ENCODE peak calls at places on chromosome 16, in five cellular contexts. I, E, J, C and H are unnamed samples. For H3K4me1, the result is how much of the 10 kb centered on the place peaks cover.

GRCh38 chr16:62638964-62639861 is 603.0 kb upstream of the CDH8 start:
- ATAC-seq in E (no peak), C (no peak), J (no peak), I (no peak), H (no peak)

GRCh38 chr16:2471016-2471652 is at the start of gene NTN3:
- ATAC-seq in C (no peak), I (no peak), E (peak), J (peak), H (no peak)

GRCh38 chr16:4733747-4734062 is 366 bp downstream of the ANKS3 start:
- ATAC-seq in I (no peak), E (peak), J (peak), C (peak), H (peak)

GRCh38 chr16:68003031-68003430 is 3.7 kb upstream of the DPEP2 start:
- ATAC-seq in C (no peak), I (no peak), J (no peak), E (no peak), H (no peak)

GRCh38 chr16:68070811-68071546 is 14.2 kb upstream of the NFATC3 start:
- ATAC-seq in E (no peak), I (no peak), J (no peak), C (no peak), H (no peak)

GRCh38 chr16:3142770-3143169 is 7.9 kb downstream of the ZNF213 start:
- ATAC-seq in I (no peak), E (no peak), J (no peak), C (no peak), H (no peak)

GRCh38 chr16:87492241-87492635 is 586 bp downstream of the ZCCHC14 start:
- ATAC-seq in J (no peak), I (no peak), E (no peak), C (no peak), H (no peak)

GRCh38 chr16:50265260-50265659 is 1.1 kb upstream of the ADCY7 start:
- ATAC-seq in E (peak), C (peak), I (no peak), J (peak), H (no peak)

GRCh38 chr16:53518550-53519416 is 15.8 kb upstream of the AKTIP start:
- ATAC-seq in I (peak), C (no peak), E (no peak), J (no peak), H (peak)

GRCh38 chr16:81606039-81606438 is 161.4 kb downstream of the CMIP start:
- ATAC-seq in I (no peak), E (no peak), J (no peak), C (no peak), H (no peak)

GRCh38 chr16:79272141-79272577 is 328.4 kb downstream of the MAF start:
- ATAC-seq in I (no peak), J (no peak), E (no peak), C (no peak), H (no peak)

GRCh38 chr16:31329671-31330552 is 25.1 kb upstream of the ITGAX start:
- ATAC-seq in C (no peak), I (no peak), E (peak), J (no peak), H (no peak)

GRCh38 chr16:81848306-81848853 is 69.3 kb downstream of the PLCG2 start:
- ATAC-seq in C (no peak), J (no peak), I (no peak), E (no peak), H (no peak)

GRCh38 chr16:11073407-11073806 is 129.0 kb downstream of the CLEC16A start:
- ATAC-seq in E (no peak), I (no peak), C (no peak), J (peak), H (no peak)

GRCh38 chr16:11880047-11880446 is 28.7 kb upstream of the RSL1D1 start:
- ATAC-seq in J (peak), E (no peak), C (peak), I (no peak), H (no peak)

GRCh38 chr16:68072038-68072695 is 13.0 kb upstream of the NFATC3 start:
- ATAC-seq in I (no peak), C (peak), J (no peak), E (no peak), H (peak)

GRCh38 chr16:23768581-23768980 is 13.8 kb downstream of the CHP2 start:
- ATAC-seq in C (no peak), E (no peak), I (no peak), J (no peak), H (no peak)

GRCh38 chr16:85955566-85955965 is 56.6 kb downstream of the IRF8 start:
- ATAC-seq in I (no peak), E (no peak), C (no peak), J (no peak), H (no peak)

GRCh38 chr16:30488764-30489595 is 16.4 kb downstream of the ITGAL start:
- ATAC-seq in I (peak), E (peak), J (no peak), C (no peak), H (no peak)

GRCh38 chr16:75810342-75810741 is 84.1 kb upstream of the CPHXL start:
- ATAC-seq in I (peak), J (no peak), C (no peak), E (no peak), H (no peak)

GRCh38 chr16:84600343-84601229 is 17.3 kb downstream of the COTL1 start:
- ATAC-seq in J (peak), I (peak), C (no peak), E (no peak), H (no peak)

GRCh38 chr16:85844786-85845185 is 45.3 kb downstream of the COX4I1 start:
- ATAC-seq in I (no peak), J (no peak), E (no peak), C (no peak), H (no peak)

GRCh38 chr16:60181542-60181941 is 1447.4 kb upstream of the GOT2 start:
- ATAC-seq in J (no peak), I (no peak), C (no peak), E (no peak), H (no peak)

GRCh38 chr16:88069397-88070168 is 118.3 kb downstream of the BANP start:
- ATAC-seq in E (peak), C (no peak), J (no peak), I (no peak), H (no peak)

GRCh38 chr16:2785101-2785991 is 2.0 kb downstream of the PRSS33 start:
- ATAC-seq in J (no peak), I (no peak), E (peak), C (peak), H (peak)

GRCh38 chr16:3180445-3180878 is 7.5 kb upstream of the OR1F1 start:
- ATAC-seq in I (no peak), J (peak), C (no peak), E (peak), H (no peak)

GRCh38 chr16:72467157-72467759 is 295.3 kb upstream of the PMFBP1 start:
- ATAC-seq in C (peak), J (no peak), I (no peak), E (peak), H (no peak)
- TF ChIP-seq POLR2AphosphoS5 in C (no peak), J (no peak), I (no peak), E (no peak), H (no peak)

DNA sequence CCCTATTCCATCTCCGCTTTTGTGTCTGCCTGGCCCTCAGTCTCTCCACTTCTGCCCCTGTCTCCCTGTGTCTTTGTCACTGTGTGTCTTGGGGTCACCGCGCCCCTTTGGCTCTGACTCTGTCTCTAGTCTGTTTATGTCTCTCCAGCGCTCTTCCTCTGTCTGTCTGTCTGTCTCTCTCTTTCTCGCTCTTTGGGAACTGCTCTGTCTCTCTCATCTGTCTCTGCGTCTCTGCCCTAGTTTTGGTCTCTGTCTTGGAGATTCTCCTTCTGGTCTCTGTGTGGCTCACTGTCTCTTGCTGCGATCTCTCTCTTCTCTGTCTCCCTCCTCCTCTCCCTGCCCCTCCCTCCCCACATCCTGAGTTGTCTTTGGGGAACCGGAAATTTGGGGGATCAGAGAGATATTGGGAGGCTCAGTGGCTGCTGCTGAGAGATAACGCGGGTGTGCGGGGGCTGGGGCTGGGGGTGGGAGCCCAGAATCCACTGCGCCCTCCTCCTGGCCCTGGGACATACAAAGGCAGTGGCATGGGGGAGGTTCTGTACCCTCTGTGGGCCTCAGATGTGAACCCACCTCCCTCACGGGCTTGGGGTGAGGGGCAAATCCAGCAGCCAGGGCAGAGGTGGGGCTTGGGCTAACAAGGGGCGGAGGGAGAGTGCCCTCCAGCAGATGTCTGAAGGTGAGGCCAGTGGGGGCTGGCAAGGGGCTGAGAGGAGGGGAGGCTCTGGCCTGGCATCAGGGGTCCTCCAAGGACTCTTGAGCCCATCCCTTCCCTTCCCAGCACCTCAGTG is 24.4 kb downstream of the LAT start:
- ATAC-seq in I (peak), J (no peak), C (no peak), E (no peak), H (no peak)
- H3K4me1 ChIP-seq in I (under half), J (under half), C (under half), E (under half), H (under half)

DNA sequence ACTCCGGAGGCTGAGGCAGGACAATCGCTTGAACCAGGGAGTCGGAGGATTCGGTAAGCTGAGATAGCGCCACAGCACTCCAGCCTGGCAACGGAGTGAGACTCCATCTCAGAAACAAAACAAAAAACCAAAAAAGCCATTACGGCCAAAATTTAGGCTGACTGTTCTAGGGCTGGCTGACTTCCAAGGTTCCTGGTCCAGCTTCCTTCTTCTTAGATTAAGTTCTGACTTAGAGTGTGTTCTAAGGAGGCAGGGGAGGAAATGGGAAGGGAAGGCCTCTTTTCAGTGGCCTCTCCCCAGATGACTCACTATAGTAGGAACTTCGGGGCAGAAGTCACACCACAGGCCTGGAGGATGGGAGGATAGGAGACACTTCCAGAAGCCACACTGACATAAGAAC is 27.7 kb upstream of the CLEC18B start:
- ATAC-seq in E (no peak), I (peak), C (peak), J (peak), H (peak)
- TF ChIP-seq POLR2AphosphoS5 in E (no peak), I (no peak), C (no peak), J (no peak), H (peak)

DNA sequence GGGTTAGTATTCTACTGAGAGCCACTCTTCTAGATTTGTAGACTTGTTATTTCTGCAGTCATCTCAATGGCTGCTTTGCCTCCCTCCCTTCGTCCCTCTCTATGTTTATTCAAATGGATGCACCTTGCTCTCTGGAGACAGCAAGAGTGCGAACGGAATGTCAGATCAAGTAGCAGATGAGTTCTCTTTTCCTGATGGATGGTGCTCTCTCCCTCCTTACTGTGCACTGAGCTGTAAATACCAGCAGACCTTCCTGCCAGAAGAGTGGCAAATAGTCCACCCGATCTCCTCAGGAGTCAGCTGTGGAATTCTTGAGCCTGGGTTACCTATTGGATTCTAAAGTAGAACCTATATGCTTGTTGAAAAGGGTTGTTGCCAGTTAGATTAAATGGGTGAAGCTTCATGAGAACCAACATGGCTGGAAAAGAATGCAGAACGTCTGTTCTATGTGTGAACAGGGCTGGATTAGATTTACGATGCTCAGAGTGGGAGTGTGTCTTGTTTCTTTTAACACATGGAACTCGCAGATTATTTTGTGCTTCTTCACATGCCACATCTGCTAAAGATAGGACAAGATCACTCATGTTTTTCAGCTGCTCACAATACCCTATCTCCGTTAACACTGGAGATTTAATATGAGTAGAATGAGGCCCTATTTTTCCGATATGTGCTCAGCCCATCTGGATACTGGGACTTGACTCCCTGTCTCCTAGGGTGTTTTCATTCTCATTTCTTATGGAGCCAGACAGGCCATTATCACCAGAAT is 6.1 kb downstream of the GNAO1 start:
- ATAC-seq in C (no peak), I (no peak), E (no peak), J (no peak), H (no peak)
- H3K4me1 ChIP-seq in C (under half), I (under half), E (half or more), J (under half), H (under half)

DNA sequence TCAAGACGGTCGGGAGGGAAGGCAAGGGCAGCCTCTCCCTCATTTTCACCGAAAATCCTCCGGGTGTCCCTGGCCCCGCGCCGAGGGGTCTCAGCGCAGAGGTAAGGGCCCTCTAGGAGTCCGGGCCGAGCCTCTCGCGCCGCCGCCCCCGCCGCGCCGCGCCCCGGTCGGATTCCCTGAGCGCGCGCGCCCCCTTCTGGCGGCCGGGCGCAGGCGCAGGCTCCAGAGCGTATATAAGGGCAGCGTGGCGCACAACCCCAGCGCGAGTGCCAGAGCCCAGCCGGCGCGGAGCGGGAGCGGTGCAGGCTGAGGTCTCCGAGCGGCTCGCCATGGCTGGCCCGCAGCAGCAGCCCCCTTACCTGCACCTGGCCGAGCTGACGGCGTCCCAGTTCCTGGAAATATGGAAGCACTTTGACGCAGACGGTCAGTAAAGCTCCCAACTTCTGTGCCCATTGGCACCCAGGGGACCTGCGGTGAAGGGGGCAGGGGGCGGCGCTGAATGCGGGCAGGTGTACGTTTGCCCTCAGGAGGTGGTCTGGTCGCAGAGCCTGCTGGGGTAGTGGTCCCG is at the start of gene CALB2:
- ATAC-seq in E (peak), I (peak), J (peak), C (peak), H (peak)
- TF ChIP-seq POLR2AphosphoS5 in E (no peak), I (no peak), J (no peak), C (peak), H (no peak)

GRCh38 chr16:74030000-74030399 is 266.6 kb upstream of the PSMD7 start:
- ATAC-seq in J (no peak), I (no peak), C (no peak), E (no peak), H (no peak)
- H3K4me1 ChIP-seq in J (under half), I (under half), C (under half), E (half or more), H (under half)